ENCODE peak calls at places on chromosomes 3 and 15, in nine cellular contexts. One of them, this sample, is unnamed.

GRCh38 chr15:70266412-70267089 is 168.8 kb upstream of the TLE3 start:
- DNase-seq in ascending aorta: peak; percentile 58
- DNase-seq in CD4-positive, alpha-beta memory T cell: no peak
- DNase-seq in effector memory CD4-positive, alpha-beta T cell: no peak
- DNase-seq in OCI-LY7: no peak
- DNase-seq in CD4-positive, CD25-positive, alpha-beta regulatory T cell: no peak
- DNase-seq in heart right ventricle: peak; percentile 71
- DNase-seq in naive thymus-derived CD4-positive, alpha-beta T cell: no peak
- DNase-seq in SK-N-SH: no peak
- DNase-seq in this sample: no peak

GRCh38 chr15:100224206-100225185 is 117.3 kb downstream of the ADAMTS17 start:
- DNase-seq in SK-N-SH: no peak
- DNase-seq in CD4-positive, alpha-beta memory T cell: no peak
- DNase-seq in effector memory CD4-positive, alpha-beta T cell: no peak
- DNase-seq in OCI-LY7: no peak
- DNase-seq in CD4-positive, CD25-positive, alpha-beta regulatory T cell: peak; percentile 14
- DNase-seq in heart right ventricle: no peak
- DNase-seq in naive thymus-derived CD4-positive, alpha-beta T cell: peak; percentile 35
- DNase-seq in ascending aorta: no peak
- DNase-seq in this sample: no peak

GRCh38 chr3:176521531-176522175 is 675.6 kb downstream of the TBL1XR1 start:
- DNase-seq in effector memory CD4-positive, alpha-beta T cell: no peak
- DNase-seq in SK-N-SH: no peak
- DNase-seq in CD4-positive, alpha-beta memory T cell: no peak
- DNase-seq in heart right ventricle: no peak
- DNase-seq in CD4-positive, CD25-positive, alpha-beta regulatory T cell: no peak
- DNase-seq in OCI-LY7: no peak
- DNase-seq in naive thymus-derived CD4-positive, alpha-beta T cell: no peak
- DNase-seq in ascending aorta: no peak
- DNase-seq in this sample: no peak

GRCh38 chr15:49238342-49238741 is 68.3 kb downstream of the GALK2 start:
- DNase-seq in CD4-positive, CD25-positive, alpha-beta regulatory T cell: no peak
- DNase-seq in ascending aorta: no peak
- DNase-seq in naive thymus-derived CD4-positive, alpha-beta T cell: no peak
- DNase-seq in SK-N-SH: peak; percentile 44
- DNase-seq in effector memory CD4-positive, alpha-beta T cell: no peak
- DNase-seq in heart right ventricle: no peak
- DNase-seq in CD4-positive, alpha-beta memory T cell: no peak
- DNase-seq in OCI-LY7: no peak
- DNase-seq in this sample: no peak

GRCh38 chr3:9782777-9783176 is 9.5 kb downstream of the TADA3 start:
- DNase-seq in ascending aorta: no peak
- DNase-seq in heart right ventricle: no peak
- DNase-seq in CD4-positive, alpha-beta memory T cell: no peak
- DNase-seq in effector memory CD4-positive, alpha-beta T cell: no peak
- DNase-seq in naive thymus-derived CD4-positive, alpha-beta T cell: no peak
- DNase-seq in CD4-positive, CD25-positive, alpha-beta regulatory T cell: no peak
- DNase-seq in SK-N-SH: no peak
- DNase-seq in OCI-LY7: peak; percentile 56
- DNase-seq in this sample: no peak

GRCh38 chr3:53045107-53045783 is 628 bp downstream of the SFMBT1 start:
- DNase-seq in CD4-positive, CD25-positive, alpha-beta regulatory T cell: peak; percentile 69
- DNase-seq in naive thymus-derived CD4-positive, alpha-beta T cell: peak; percentile 72
- DNase-seq in SK-N-SH: peak; percentile 92
- DNase-seq in CD4-positive, alpha-beta memory T cell: peak; percentile 78
- DNase-seq in heart right ventricle: peak; percentile 73
- DNase-seq in ascending aorta: no peak
- DNase-seq in OCI-LY7: peak; percentile 76
- DNase-seq in effector memory CD4-positive, alpha-beta T cell: peak; percentile 50
- DNase-seq in this sample: peak; percentile 77

GRCh38 chr15:67501836-67502461 is 19.0 kb upstream of the C15orf61 start:
- DNase-seq in CD4-positive, alpha-beta memory T cell: no peak
- DNase-seq in effector memory CD4-positive, alpha-beta T cell: no peak
- DNase-seq in heart right ventricle: no peak
- DNase-seq in ascending aorta: no peak
- DNase-seq in CD4-positive, CD25-positive, alpha-beta regulatory T cell: no peak
- DNase-seq in SK-N-SH: no peak
- DNase-seq in OCI-LY7: no peak
- DNase-seq in naive thymus-derived CD4-positive, alpha-beta T cell: no peak
- DNase-seq in this sample: no peak

GRCh38 chr3:183824761-183825379 is 507 bp downstream of the MAP6D1 start:
- DNase-seq in naive thymus-derived CD4-positive, alpha-beta T cell: peak; percentile 25
- DNase-seq in CD4-positive, alpha-beta memory T cell: peak; percentile 6
- DNase-seq in ascending aorta: no peak
- DNase-seq in heart right ventricle: no peak
- DNase-seq in SK-N-SH: peak; percentile 79
- DNase-seq in CD4-positive, CD25-positive, alpha-beta regulatory T cell: peak; percentile 28
- DNase-seq in OCI-LY7: no peak
- DNase-seq in effector memory CD4-positive, alpha-beta T cell: no peak
- DNase-seq in this sample: peak; percentile 51

GRCh38 chr15:64651573-64652260 is 123.7 kb downstream of the RBPMS2 start:
- DNase-seq in effector memory CD4-positive, alpha-beta T cell: peak; percentile 23
- DNase-seq in ascending aorta: no peak
- DNase-seq in heart right ventricle: no peak
- DNase-seq in OCI-LY7: peak; percentile 60
- DNase-seq in CD4-positive, CD25-positive, alpha-beta regulatory T cell: peak; percentile 70
- DNase-seq in CD4-positive, alpha-beta memory T cell: peak; percentile 64
- DNase-seq in naive thymus-derived CD4-positive, alpha-beta T cell: peak; percentile 36
- DNase-seq in SK-N-SH: no peak
- DNase-seq in this sample: peak; percentile 10

GRCh38 chr3:73451276-73451973 is 173.3 kb downstream of the PDZRN3 start:
- DNase-seq in CD4-positive, CD25-positive, alpha-beta regulatory T cell: no peak
- DNase-seq in effector memory CD4-positive, alpha-beta T cell: no peak
- DNase-seq in naive thymus-derived CD4-positive, alpha-beta T cell: no peak
- DNase-seq in SK-N-SH: no peak
- DNase-seq in CD4-positive, alpha-beta memory T cell: no peak
- DNase-seq in heart right ventricle: no peak
- DNase-seq in OCI-LY7: peak; percentile 64
- DNase-seq in ascending aorta: no peak
- DNase-seq in this sample: no peak

GRCh38 chr3:112132975-112133448 is at the start of gene GCSAM:
- DNase-seq in CD4-positive, alpha-beta memory T cell: peak; percentile 78
- DNase-seq in SK-N-SH: no peak
- DNase-seq in naive thymus-derived CD4-positive, alpha-beta T cell: peak; percentile 61
- DNase-seq in effector memory CD4-positive, alpha-beta T cell: peak; percentile 64
- DNase-seq in heart right ventricle: peak; percentile 18
- DNase-seq in OCI-LY7: peak; percentile 90
- DNase-seq in CD4-positive, CD25-positive, alpha-beta regulatory T cell: peak; percentile 67
- DNase-seq in ascending aorta: peak; percentile 25
- DNase-seq in this sample: peak; percentile 68

GRCh38 chr3:72186485-72186864 is 401.5 kb upstream of the PROK2 start:
- DNase-seq in OCI-LY7: no peak
- DNase-seq in naive thymus-derived CD4-positive, alpha-beta T cell: no peak
- DNase-seq in CD4-positive, alpha-beta memory T cell: no peak
- DNase-seq in CD4-positive, CD25-positive, alpha-beta regulatory T cell: no peak
- DNase-seq in SK-N-SH: no peak
- DNase-seq in heart right ventricle: no peak
- DNase-seq in effector memory CD4-positive, alpha-beta T cell: no peak
- DNase-seq in ascending aorta: no peak
- DNase-seq in this sample: no peak

GRCh38 chr15:65115086-65115485 is at the start of gene UBAP1L:
- DNase-seq in ascending aorta: no peak
- DNase-seq in heart right ventricle: no peak
- DNase-seq in CD4-positive, CD25-positive, alpha-beta regulatory T cell: no peak
- DNase-seq in naive thymus-derived CD4-positive, alpha-beta T cell: no peak
- DNase-seq in SK-N-SH: no peak
- DNase-seq in CD4-positive, alpha-beta memory T cell: no peak
- DNase-seq in effector memory CD4-positive, alpha-beta T cell: no peak
- DNase-seq in OCI-LY7: no peak
- DNase-seq in this sample: no peak

GRCh38 chr15:26235148-26235769 is 372.1 kb upstream of the ATP10A start:
- DNase-seq in CD4-positive, CD25-positive, alpha-beta regulatory T cell: no peak
- DNase-seq in ascending aorta: no peak
- DNase-seq in effector memory CD4-positive, alpha-beta T cell: no peak
- DNase-seq in OCI-LY7: no peak
- DNase-seq in naive thymus-derived CD4-positive, alpha-beta T cell: no peak
- DNase-seq in CD4-positive, alpha-beta memory T cell: no peak
- DNase-seq in heart right ventricle: no peak
- DNase-seq in SK-N-SH: peak; percentile 24
- DNase-seq in this sample: no peak
- H3K9me3 ChIP-seq in CD4-positive, CD25-positive, alpha-beta regulatory T cell: no peaks in the 10 kb centered on the region
- H3K9me3 ChIP-seq in ascending aorta: no peaks in the 10 kb centered on the region
- H3K9me3 ChIP-seq in effector memory CD4-positive, alpha-beta T cell: no peaks in the 10 kb centered on the region
- H3K9me3 ChIP-seq in OCI-LY7: no peaks in the 10 kb centered on the region
- H3K9me3 ChIP-seq in naive thymus-derived CD4-positive, alpha-beta T cell: no peaks in the 10 kb centered on the region
- H3K9me3 ChIP-seq in CD4-positive, alpha-beta memory T cell: no peaks in the 10 kb centered on the region
- H3K9me3 ChIP-seq in heart right ventricle: no peaks in the 10 kb centered on the region
- H3K9me3 ChIP-seq in SK-N-SH: no peaks in the 10 kb centered on the region
- H3K9me3 ChIP-seq in this sample: no peaks in the 10 kb centered on the region

GRCh38 chr3:15964605-15965061 is 166.9 kb upstream of the ANKRD28 start:
- DNase-seq in CD4-positive, alpha-beta memory T cell: no peak
- DNase-seq in OCI-LY7: no peak
- DNase-seq in SK-N-SH: no peak
- DNase-seq in CD4-positive, CD25-positive, alpha-beta regulatory T cell: no peak
- DNase-seq in ascending aorta: no peak
- DNase-seq in effector memory CD4-positive, alpha-beta T cell: no peak
- DNase-seq in heart right ventricle: no peak
- DNase-seq in naive thymus-derived CD4-positive, alpha-beta T cell: no peak
- DNase-seq in this sample: no peak
- H3K4me3 ChIP-seq in CD4-positive, alpha-beta memory T cell: no peak overlapping the region
- H3K4me3 ChIP-seq in OCI-LY7: no peak overlapping the region
- H3K4me3 ChIP-seq in SK-N-SH: peak overlapping the region; percentile 9
- H3K4me3 ChIP-seq in CD4-positive, CD25-positive, alpha-beta regulatory T cell: no peak overlapping the region
- H3K4me3 ChIP-seq in ascending aorta: no peak overlapping the region
- H3K4me3 ChIP-seq in effector memory CD4-positive, alpha-beta T cell: no peak overlapping the region
- H3K4me3 ChIP-seq in heart right ventricle: no peak overlapping the region
- H3K4me3 ChIP-seq in naive thymus-derived CD4-positive, alpha-beta T cell: no peak overlapping the region
- H3K4me3 ChIP-seq in this sample: no peak overlapping the region

GRCh38 chr15:72344602-72345001 is 24.6 kb upstream of the CELF6 start:
- DNase-seq in effector memory CD4-positive, alpha-beta T cell: no peak
- DNase-seq in CD4-positive, CD25-positive, alpha-beta regulatory T cell: no peak
- DNase-seq in CD4-positive, alpha-beta memory T cell: no peak
- DNase-seq in SK-N-SH: no peak
- DNase-seq in ascending aorta: no peak
- DNase-seq in OCI-LY7: no peak
- DNase-seq in heart right ventricle: no peak
- DNase-seq in naive thymus-derived CD4-positive, alpha-beta T cell: no peak
- DNase-seq in this sample: no peak

GRCh38 chr15:72342385-72342784 is 22.4 kb upstream of the CELF6 start:
- DNase-seq in SK-N-SH: peak; percentile 43
- DNase-seq in ascending aorta: no peak
- DNase-seq in heart right ventricle: no peak
- DNase-seq in CD4-positive, alpha-beta memory T cell: peak; percentile 20
- DNase-seq in effector memory CD4-positive, alpha-beta T cell: no peak
- DNase-seq in OCI-LY7: peak; percentile 39
- DNase-seq in naive thymus-derived CD4-positive, alpha-beta T cell: peak; percentile 32
- DNase-seq in CD4-positive, CD25-positive, alpha-beta regulatory T cell: peak; percentile 44
- DNase-seq in this sample: no peak

GRCh38 chr15:72340366-72340765 is 20.4 kb upstream of the CELF6 start:
- DNase-seq in SK-N-SH: no peak
- DNase-seq in CD4-positive, CD25-positive, alpha-beta regulatory T cell: no peak
- DNase-seq in naive thymus-derived CD4-positive, alpha-beta T cell: no peak
- DNase-seq in effector memory CD4-positive, alpha-beta T cell: no peak
- DNase-seq in ascending aorta: no peak
- DNase-seq in OCI-LY7: no peak
- DNase-seq in heart right ventricle: no peak
- DNase-seq in CD4-positive, alpha-beta memory T cell: no peak
- DNase-seq in this sample: no peak

GRCh38 chr15:72341361-72341760 is 21.4 kb upstream of the CELF6 start:
- DNase-seq in CD4-positive, alpha-beta memory T cell: no peak
- DNase-seq in OCI-LY7: no peak
- DNase-seq in SK-N-SH: peak; percentile 39
- DNase-seq in heart right ventricle: no peak
- DNase-seq in effector memory CD4-positive, alpha-beta T cell: no peak
- DNase-seq in ascending aorta: no peak
- DNase-seq in naive thymus-derived CD4-positive, alpha-beta T cell: no peak
- DNase-seq in CD4-positive, CD25-positive, alpha-beta regulatory T cell: no peak
- DNase-seq in this sample: no peak

GRCh38 chr15:72345280-72345679 is 25.3 kb upstream of the CELF6 start:
- DNase-seq in OCI-LY7: no peak
- DNase-seq in SK-N-SH: no peak
- DNase-seq in CD4-positive, CD25-positive, alpha-beta regulatory T cell: no peak
- DNase-seq in ascending aorta: no peak
- DNase-seq in effector memory CD4-positive, alpha-beta T cell: no peak
- DNase-seq in naive thymus-derived CD4-positive, alpha-beta T cell: no peak
- DNase-seq in CD4-positive, alpha-beta memory T cell: no peak
- DNase-seq in heart right ventricle: no peak
- DNase-seq in this sample: no peak
- H3K36me3 ChIP-seq in OCI-LY7: peaks cover 39% of the 10 kb centered on the region
- H3K36me3 ChIP-seq in SK-N-SH: peaks cover 58% of the 10 kb centered on the region
- H3K36me3 ChIP-seq in CD4-positive, CD25-positive, alpha-beta regulatory T cell: peaks cover 67% of the 10 kb centered on the region
- H3K36me3 ChIP-seq in ascending aorta: peaks cover 79% of the 10 kb centered on the region
- H3K36me3 ChIP-seq in effector memory CD4-positive, alpha-beta T cell: peaks cover 51% of the 10 kb centered on the region
- H3K36me3 ChIP-seq in naive thymus-derived CD4-positive, alpha-beta T cell: peaks cover 10% of the 10 kb centered on the region
- H3K36me3 ChIP-seq in CD4-positive, alpha-beta memory T cell: peaks cover 58% of the 10 kb centered on the region
- H3K36me3 ChIP-seq in heart right ventricle: no peaks in the 10 kb centered on the region
- H3K36me3 ChIP-seq in this sample: peaks cover 57% of the 10 kb centered on the region

GRCh38 chr15:26298010-26298661 is 435.0 kb upstream of the ATP10A start:
- DNase-seq in SK-N-SH: no peak
- DNase-seq in CD4-positive, CD25-positive, alpha-beta regulatory T cell: no peak
- DNase-seq in OCI-LY7: no peak
- DNase-seq in heart right ventricle: no peak
- DNase-seq in effector memory CD4-positive, alpha-beta T cell: no peak
- DNase-seq in CD4-positive, alpha-beta memory T cell: no peak
- DNase-seq in ascending aorta: no peak
- DNase-seq in naive thymus-derived CD4-positive, alpha-beta T cell: no peak
- DNase-seq in this sample: no peak
- H3K9me3 ChIP-seq in SK-N-SH: no peaks in the 10 kb centered on the region
- H3K9me3 ChIP-seq in CD4-positive, CD25-positive, alpha-beta regulatory T cell: peaks cover 2% of the 10 kb centered on the region
- H3K9me3 ChIP-seq in OCI-LY7: no peaks in the 10 kb centered on the region
- H3K9me3 ChIP-seq in heart right ventricle: no peaks in the 10 kb centered on the region
- H3K9me3 ChIP-seq in effector memory CD4-positive, alpha-beta T cell: no peaks in the 10 kb centered on the region
- H3K9me3 ChIP-seq in CD4-positive, alpha-beta memory T cell: no peaks in the 10 kb centered on the region
- H3K9me3 ChIP-seq in ascending aorta: no peaks in the 10 kb centered on the region
- H3K9me3 ChIP-seq in naive thymus-derived CD4-positive, alpha-beta T cell: no peaks in the 10 kb centered on the region
- H3K9me3 ChIP-seq in this sample: no peaks in the 10 kb centered on the region

GRCh38 chr15:45429974-45430792 is 51.8 kb upstream of the GATM start:
- DNase-seq in naive thymus-derived CD4-positive, alpha-beta T cell: peak; percentile 91
- DNase-seq in CD4-positive, CD25-positive, alpha-beta regulatory T cell: peak; percentile 78
- DNase-seq in OCI-LY7: peak; percentile 53
- DNase-seq in SK-N-SH: peak; percentile 51
- DNase-seq in heart right ventricle: peak; percentile 79
- DNase-seq in effector memory CD4-positive, alpha-beta T cell: peak; percentile 67
- DNase-seq in ascending aorta: no peak
- DNase-seq in CD4-positive, alpha-beta memory T cell: peak; percentile 78
- DNase-seq in this sample: peak; percentile 90
- H3K4me3 ChIP-seq in naive thymus-derived CD4-positive, alpha-beta T cell: peak overlapping the region; percentile 53
- H3K4me3 ChIP-seq in CD4-positive, CD25-positive, alpha-beta regulatory T cell: no peak overlapping the region
- H3K4me3 ChIP-seq in OCI-LY7: no peak overlapping the region
- H3K4me3 ChIP-seq in SK-N-SH: no peak overlapping the region
- H3K4me3 ChIP-seq in heart right ventricle: peak overlapping the region; percentile 26
- H3K4me3 ChIP-seq in effector memory CD4-positive, alpha-beta T cell: peak overlapping the region; percentile 49
- H3K4me3 ChIP-seq in ascending aorta: peak overlapping the region; percentile 43
- H3K4me3 ChIP-seq in CD4-positive, alpha-beta memory T cell: peak overlapping the region; percentile 44
- H3K4me3 ChIP-seq in this sample: peak overlapping the region; percentile 34

This sample was measured in CD8-positive, alpha-beta memory T cell.